ENCODE peak calls at places on chromosomes 16 and 17, in four cellular contexts. W is heart right ventricle, R is GM13977, M is cardiac fibroblast. F is an unnamed sample.

GRCh38 chr17:81272616-81273015 is 22.5 kb downstream of the SLC38A10 start:
- DNase-seq in W (no peak), R (no peak), M (no peak), F (no peak)

GRCh38 chr16:84836234-84836647 is 16.5 kb downstream of the CRISPLD2 start:
- DNase-seq in W (peak), R (no peak), M (peak), F (no peak)

GRCh38 chr16:81600275-81600674 is 155.7 kb downstream of the CMIP start:
- DNase-seq in W (no peak), R (no peak), M (peak), F (no peak)

GRCh38 chr17:76422860-76423259 is 30.1 kb downstream of the UBE2O start:
- DNase-seq in W (no peak), R (no peak), M (no peak), F (no peak)

GRCh38 chr16:1102921-1103648 is 7.0 kb upstream of the C1QTNF8 start:
- DNase-seq in W (peak), R (peak), M (peak), F (peak)

GRCh38 chr16:89827383-89828198 is 684 bp upstream of the SPIRE2 start:
- DNase-seq in W (peak), R (no peak), M (peak), F (no peak)

GRCh38 chr17:30391534-30391933 is 12.8 kb downstream of the CPD start:
- DNase-seq in W (no peak), R (no peak), M (no peak), F (no peak)

GRCh38 chr17:81456798-81457197 is 55.8 kb downstream of the ACTG1 start:
- DNase-seq in W (no peak), R (no peak), M (no peak), F (no peak)

GRCh38 chr17:9821921-9822320 is at the start of gene GSG1L2:
- DNase-seq in W (no peak), R (no peak), M (no peak), F (no peak)

GRCh38 chr16:48918520-48919258 is 308.7 kb upstream of the N4BP1 start:
- DNase-seq in W (no peak), R (no peak), M (no peak), F (no peak)

GRCh38 chr16:88323546-88324330 is 59.0 kb upstream of the ZNF469 start:
- DNase-seq in W (no peak), R (no peak), M (no peak), F (no peak)

GRCh38 chr17:67056746-67057490 is 12.6 kb downstream of the CACNG1 start:
- DNase-seq in W (no peak), R (no peak), M (no peak), F (no peak)

GRCh38 chr16:11407047-11407982 is 62.1 kb downstream of the RMI2 start:
- DNase-seq in W (no peak), R (peak), M (peak), F (peak)

GRCh38 chr17:14442798-14443553 is 142.1 kb downstream of the HS3ST3B1 start:
- DNase-seq in W (no peak), R (no peak), M (no peak), F (no peak)

GRCh38 chr16:22220076-22220453 is 14.0 kb downstream of the EEF2K start:
- DNase-seq in W (peak), R (no peak), M (no peak), F (no peak)

GRCh38 chr16:17474037-17474436 is 3.3 kb upstream of the XYLT1 start:
- DNase-seq in W (no peak), R (no peak), M (peak), F (no peak)
- TF ChIP-seq CTCF in W (no peak), R (no peak), M (no peak), F (no peak)

GRCh38 chr16:17261197-17261858 is 209.4 kb downstream of the XYLT1 start:
- DNase-seq in W (no peak), R (peak), M (no peak), F (peak)
- TF ChIP-seq CTCF in W (no peak), R (peak), M (no peak), F (no peak)

DNA sequence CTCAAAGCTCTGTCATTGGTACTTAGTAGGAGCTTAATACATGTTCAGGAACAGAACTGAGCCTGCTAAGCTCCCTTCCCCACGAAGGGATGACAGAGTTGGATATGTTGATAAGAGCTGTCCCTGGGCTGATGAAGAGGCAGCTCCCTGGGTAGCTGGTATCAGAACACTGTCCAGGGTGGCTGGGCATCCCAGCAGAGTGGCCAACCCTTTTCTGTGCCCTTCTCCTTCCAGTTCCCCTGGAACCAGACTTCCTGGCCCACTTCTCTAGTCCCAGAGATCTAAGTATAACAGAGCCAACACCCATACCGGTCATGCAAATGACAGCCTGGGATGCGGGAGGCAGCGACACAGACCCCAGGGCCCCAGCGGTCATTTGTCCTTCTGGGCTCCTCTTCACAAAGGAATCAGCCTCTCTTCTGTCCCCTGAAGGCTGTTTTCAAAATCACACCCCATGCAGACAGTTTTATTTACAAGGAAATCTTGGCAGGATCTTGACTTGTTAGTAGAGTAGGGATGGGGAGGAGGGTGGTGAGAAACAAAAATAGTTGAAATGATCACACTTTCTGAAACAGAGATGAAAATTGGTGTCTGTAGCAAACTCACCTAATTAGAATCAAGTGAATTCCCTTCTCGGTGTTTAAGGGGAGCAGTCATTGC is 1.4 kb upstream of the RHBDL3 start:
- DNase-seq in W (no peak), R (no peak), M (no peak), F (no peak)
- TF ChIP-seq CTCF in W (no peak), R (no peak), M (peak), F (no peak)

GRCh38 chr16:23302045-23302956 is at the start of gene SCNN1B:
- DNase-seq in W (peak), R (peak), M (no peak), F (peak)
- TF ChIP-seq CTCF in W (no peak), R (no peak), M (no peak), F (no peak)

GRCh38 chr16:86217891-86218270 is 292.4 kb upstream of the FOXF1 start:
- DNase-seq in W (no peak), R (no peak), M (no peak), F (no peak)
- TF ChIP-seq CTCF in W (no peak), R (no peak), M (no peak), F (no peak)

GRCh38 chr17:48262982-48263586 is 155.5 kb downstream of the SNX11 start:
- DNase-seq in W (no peak), R (peak), M (peak), F (no peak)
- TF ChIP-seq CTCF in W (peak), R (peak), M (peak), F (peak)

GRCh38 chr17:65916425-65916824 is 275.5 kb downstream of the CEP112 start:
- DNase-seq in W (no peak), R (no peak), M (no peak), F (no peak)

GRCh38 chr17:65920996-65921395 is 270.9 kb downstream of the CEP112 start:
- DNase-seq in W (no peak), R (no peak), M (no peak), F (no peak)

GRCh38 chr17:65918450-65918849 is 273.5 kb downstream of the CEP112 start:
- DNase-seq in W (no peak), R (no peak), M (peak), F (no peak)

GRCh38 chr17:65917560-65917959 is 274.4 kb downstream of the CEP112 start:
- DNase-seq in W (no peak), R (no peak), M (no peak), F (no peak)

DNA sequence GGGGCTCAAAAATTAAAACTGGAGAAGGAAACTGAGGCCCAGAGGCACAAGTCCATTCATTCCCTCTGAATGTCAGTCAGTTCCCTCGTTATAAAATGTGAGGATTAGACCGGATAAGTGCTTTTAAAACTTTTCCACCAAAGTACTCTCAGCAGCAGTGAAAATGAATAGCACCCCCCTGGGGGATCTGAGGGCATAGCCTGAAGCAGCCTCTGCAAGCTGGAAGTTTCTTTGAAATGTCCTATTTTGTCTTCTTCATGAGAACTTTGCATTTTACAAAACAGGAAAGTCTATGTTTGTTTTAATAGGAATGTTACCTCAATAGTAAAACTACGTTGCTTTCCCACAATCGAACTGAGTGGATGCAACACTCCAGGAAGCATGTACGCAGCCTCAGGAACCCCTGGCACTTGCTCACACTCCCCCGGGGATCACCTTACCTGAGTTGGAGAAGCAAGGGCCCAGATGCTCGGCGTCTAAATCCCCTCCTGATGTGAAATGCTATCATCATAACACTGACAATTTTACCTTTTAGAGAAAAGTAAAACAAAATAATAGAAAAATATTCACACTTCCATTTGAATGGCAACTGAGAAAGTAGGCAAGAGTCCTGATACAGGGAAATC is 272.9 kb downstream of the CEP112 start:
- DNase-seq in W (no peak), R (no peak), M (peak), F (no peak)
- TF ChIP-seq CTCF in W (peak), R (no peak), M (peak), F (no peak)

DNA sequence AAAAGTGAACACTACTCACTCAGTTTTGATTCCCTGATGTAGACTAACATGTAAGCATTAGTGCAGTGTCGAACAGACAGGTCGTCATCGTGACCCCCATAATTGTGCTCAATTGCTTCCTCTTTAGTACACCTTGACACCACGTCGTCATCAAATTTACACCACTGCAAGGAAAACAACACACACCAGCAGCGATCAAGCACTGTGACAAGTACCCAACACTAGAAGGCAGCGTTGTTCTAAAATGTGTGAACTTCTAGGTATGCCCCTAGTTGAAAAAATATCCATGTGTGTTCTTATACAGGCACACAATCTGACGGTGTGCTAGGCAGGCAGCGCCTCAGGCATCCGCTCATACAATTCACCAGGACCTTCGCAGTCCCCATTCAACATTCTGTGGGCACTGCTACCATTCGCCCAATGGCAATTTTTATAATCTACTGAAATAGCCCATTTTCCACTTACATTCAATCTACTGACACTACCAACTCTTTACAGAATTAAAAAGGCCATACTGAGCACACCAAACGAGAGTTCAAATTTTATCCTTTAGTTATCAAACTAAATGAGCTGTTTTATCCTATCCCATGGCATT is 23.1 kb downstream of the LITAFD start:
- DNase-seq in W (no peak), R (no peak), M (peak), F (no peak)
- TF ChIP-seq CTCF in W (peak), R (peak), M (peak), F (peak)

DNA sequence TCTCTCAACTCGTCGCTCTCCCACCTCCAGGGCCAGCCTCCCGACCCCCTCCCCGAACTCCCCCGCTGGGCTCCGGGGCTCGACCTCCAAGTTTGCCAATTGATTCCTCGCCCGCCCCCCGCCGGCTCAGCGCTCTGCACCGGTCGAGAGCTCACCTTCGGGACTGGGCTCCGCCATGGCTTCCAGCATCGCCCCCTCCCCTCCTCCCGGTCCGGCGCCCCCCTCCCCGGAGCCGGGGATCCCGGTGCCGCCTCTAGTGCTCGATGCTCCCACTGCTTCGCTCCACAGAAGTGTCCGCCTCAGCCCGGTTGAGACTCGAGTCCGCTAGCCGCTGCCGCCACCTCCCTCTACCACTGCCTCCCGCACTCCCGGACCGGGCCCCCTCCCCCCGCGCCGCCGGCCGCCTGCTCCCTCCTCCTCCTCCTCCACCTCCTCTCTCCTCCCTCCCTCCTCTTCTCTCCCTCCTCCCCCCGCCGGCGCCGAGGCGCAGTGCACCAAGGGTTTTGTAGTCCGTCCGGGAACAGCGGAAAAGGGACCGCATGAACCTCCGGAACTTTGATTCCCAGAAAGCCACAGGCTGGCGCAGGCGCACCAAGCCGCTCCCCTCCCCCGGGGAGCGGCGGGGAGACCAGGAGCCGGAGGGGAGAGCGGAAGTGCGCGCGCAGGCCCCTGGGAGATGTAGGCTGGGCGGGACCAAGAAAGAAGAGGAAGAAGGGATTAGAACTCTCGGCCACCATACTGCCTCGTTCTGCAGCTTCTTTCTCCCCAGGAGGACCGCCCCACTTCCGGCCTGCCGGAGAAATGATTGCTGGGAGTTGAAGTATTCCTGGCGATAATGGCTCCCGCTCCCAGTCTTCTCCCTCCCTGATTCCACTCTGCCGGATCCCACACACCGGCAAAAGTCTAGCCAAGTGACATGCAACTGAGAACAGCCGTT is at the start of gene PHF23:
- DNase-seq in W (peak), R (peak), M (peak), F (peak)
- TF ChIP-seq CTCF in W (no peak), R (no peak), M (no peak), F (no peak)

GRCh38 chr17:37406635-37407455 is at the start of the genes ACACA and TADA2A:
- DNase-seq in W (peak), R (peak), M (peak), F (peak)
- TF ChIP-seq CTCF in W (no peak), R (no peak), M (no peak), F (no peak)